ENCODE peak calls at places on chromosomes 5 and 9, in six cellular contexts. C, U, H, L, E and P are unnamed samples.

GRCh38 chr5:97471951-97472350 is 288.9 kb upstream of the RIOK2 start:
- DNase-seq in C (no peak), U (no peak), L (no peak), H (no peak), E (no peak), P (no peak)

GRCh38 chr5:8633706-8634105 is 764.8 kb downstream of the MTRR start:
- DNase-seq in C (no peak), E (peak), L (no peak), U (no peak), H (no peak), P (no peak)

GRCh38 chr5:51382508-51382758 is 815 bp upstream of the ISL1 start:
- DNase-seq in L (no peak), E (no peak), U (no peak), H (no peak), C (no peak), P (no peak)

GRCh38 chr5:142922223-142922952 is 152.2 kb downstream of the ARHGAP26 start:
- DNase-seq in L (no peak), C (no peak), U (no peak), H (no peak), E (peak), P (no peak)

GRCh38 chr5:142618125-142618524 is 67.8 kb downstream of the FGF1 start:
- DNase-seq in E (peak), L (no peak), U (no peak), H (no peak), C (peak), P (no peak)

GRCh38 chr9:120911295-120911843 is 15.2 kb downstream of the TRAF1 start:
- DNase-seq in C (no peak), U (no peak), E (no peak), H (no peak), L (no peak), P (no peak)

GRCh38 chr5:95124101-95124500 is 160.8 kb downstream of the MCTP1 start:
- DNase-seq in U (no peak), E (no peak), C (no peak), H (no peak), L (no peak), P (no peak)

GRCh38 chr5:154384480-154385235 is 61.1 kb upstream of the SAP30L start:
- DNase-seq in C (no peak), U (no peak), H (no peak), E (no peak), L (no peak), P (no peak)

GRCh38 chr5:132095077-132095744 is 21.6 kb downstream of the CSF2 start:
- DNase-seq in H (no peak), L (no peak), E (no peak), C (no peak), U (no peak), P (no peak)

GRCh38 chr9:79477955-79478751 is 93.6 kb upstream of the TLE4 start:
- DNase-seq in L (no peak), E (peak), H (no peak), C (no peak), U (no peak), P (peak)

GRCh38 chr9:72509053-72509452 is 12.4 kb upstream of the TMC1 start:
- DNase-seq in H (no peak), C (no peak), U (no peak), L (no peak), E (peak), P (no peak)

GRCh38 chr9:113488490-113488889 is 25.0 kb downstream of the RGS3 start:
- DNase-seq in E (peak), U (peak), L (no peak), C (no peak), H (peak), P (no peak)

GRCh38 chr9:113484258-113484730 is 20.8 kb downstream of the RGS3 start:
- DNase-seq in C (no peak), H (peak), L (peak), U (peak), E (peak), P (peak)

GRCh38 chr9:113485761-113486115 is 22.2 kb downstream of the RGS3 start:
- DNase-seq in H (peak), L (no peak), E (no peak), U (no peak), C (no peak), P (no peak)

GRCh38 chr9:113486327-113486726 is 22.8 kb downstream of the RGS3 start:
- DNase-seq in C (no peak), U (no peak), L (no peak), E (no peak), H (peak), P (no peak)

GRCh38 chr9:113488071-113488470 is 24.5 kb downstream of the RGS3 start:
- DNase-seq in H (no peak), U (no peak), L (no peak), C (no peak), E (no peak), P (no peak)
- TF ChIP-seq POLR2A in H (no peak), U (no peak), L (no peak), C (no peak), E (no peak), P (no peak)

GRCh38 chr5:55159763-55160492 is at the start of gene GPX8:
- DNase-seq in E (peak), U (peak), C (no peak), H (no peak), L (peak), P (peak)
- TF ChIP-seq POLR2A in E (peak), U (no peak), C (peak), H (no peak), L (no peak), P (no peak)

DNA sequence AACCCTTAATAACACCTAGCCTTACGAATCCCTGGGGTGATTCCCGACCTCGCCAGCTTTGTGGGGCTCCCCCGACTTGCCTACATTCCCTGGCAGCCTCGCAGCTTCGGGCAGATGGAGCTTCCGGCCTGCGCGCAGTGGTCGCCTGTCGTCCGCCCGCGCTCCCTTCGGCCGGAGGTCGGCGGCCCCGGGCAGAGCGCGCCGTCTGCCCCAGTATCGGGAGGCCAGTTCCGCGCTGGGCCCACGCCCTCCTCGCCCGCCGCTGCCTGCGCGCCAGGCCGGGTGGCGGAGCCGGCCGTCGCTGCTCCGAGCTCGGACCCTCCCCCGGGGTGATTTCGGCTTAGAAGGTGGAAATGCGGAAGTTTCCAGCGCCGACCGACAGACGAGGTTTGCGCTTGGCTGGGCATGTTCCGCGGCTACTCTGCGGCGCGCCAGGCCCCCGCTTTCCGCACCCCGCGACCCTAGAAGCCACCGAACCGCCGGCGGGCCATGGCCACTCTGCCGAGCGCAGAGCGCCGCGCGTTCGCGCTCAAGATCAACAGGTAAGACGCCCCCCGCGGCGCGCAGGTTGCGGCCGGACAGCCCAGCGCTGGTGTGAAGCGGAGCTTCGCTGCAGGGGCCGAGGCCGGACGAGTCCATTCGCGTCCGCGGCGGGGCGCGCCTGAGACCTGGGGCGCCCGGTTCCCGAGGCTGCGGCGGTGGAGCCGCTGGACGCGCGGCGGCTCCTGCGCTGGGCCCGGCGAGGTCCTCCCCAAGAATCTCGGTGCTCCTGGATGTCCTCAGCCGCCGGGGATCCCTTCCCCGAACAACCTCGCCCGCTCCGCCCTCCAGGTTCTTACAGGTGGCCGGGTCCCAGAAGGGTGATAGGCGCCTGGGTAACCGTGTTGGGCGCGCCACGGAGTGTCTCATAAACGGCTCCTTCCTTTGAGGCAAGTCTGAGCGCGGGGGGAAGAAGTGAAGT is at the start of gene DOCK8:
- DNase-seq in U (peak), E (no peak), H (peak), L (peak), C (no peak), P (peak)
- TF ChIP-seq POLR2A in U (peak), E (no peak), H (no peak), L (peak), C (no peak), P (peak)

DNA sequence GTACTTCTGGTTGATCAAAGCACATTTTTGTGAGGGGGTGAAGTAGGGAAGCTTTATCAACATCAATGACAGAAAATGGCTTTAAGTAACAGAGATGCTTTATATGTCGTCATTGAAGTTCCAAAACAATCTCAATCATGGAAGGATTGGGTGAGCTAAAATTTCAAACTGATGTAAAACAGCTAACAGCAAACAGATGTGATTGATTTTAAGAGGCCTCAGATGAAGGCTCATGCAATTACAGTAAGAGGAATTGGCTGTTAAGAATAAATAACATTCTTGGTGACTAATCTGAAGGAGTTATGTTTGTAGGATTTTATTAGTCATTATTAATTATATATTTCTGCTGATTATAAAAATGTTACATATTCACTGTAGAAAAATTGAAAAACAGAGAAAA is 63.5 kb upstream of the PUM3 start:
- DNase-seq in H (no peak), C (no peak), U (no peak), L (no peak), E (no peak), P (no peak)
- TF ChIP-seq POLR2A in H (no peak), C (no peak), U (no peak), L (no peak), E (no peak), P (no peak)